ENCODE peak calls at places on chromosomes 3 and 15, in five cellular contexts. V is lower lobe of right lung, X is A549, H is activated B cell treated with CpG ODN at 0.5 μM for 24 hours, Z is foreskin fibroblast. Y is an unnamed sample.

GRCh38 chr3:120875989-120876388 is 32.0 kb upstream of the STXBP5L start:
- DNase-seq in V (no peak), H (no peak), X (no peak), Z (no peak), Y (no peak)

GRCh38 chr15:100190675-100191074 is 151.1 kb downstream of the ADAMTS17 start:
- DNase-seq in V (no peak), X (no peak), Z (no peak), H (no peak), Y (no peak)

GRCh38 chr3:17175187-17175839 is 290.6 kb downstream of the PLCL2 start:
- DNase-seq in H (no peak), X (no peak), V (no peak), Z (peak; percentile 86), Y (no peak)

GRCh38 chr15:63135804-63136203 is 14.1 kb downstream of the LACTB start:
- DNase-seq in V (no peak), X (peak; percentile 36), Z (peak; percentile 86), H (no peak), Y (no peak)

GRCh38 chr15:35078221-35078915 is 6.7 kb downstream of the NANOGP8 start:
- DNase-seq in V (no peak), H (no peak), X (peak; percentile 75), Z (peak; percentile 74), Y (peak; percentile 0)

GRCh38 chr15:83061680-83062079 is 5.4 kb downstream of the BTBD1 start:
- DNase-seq in X (no peak), H (no peak), V (no peak), Z (peak; percentile 50), Y (no peak)

GRCh38 chr3:134432236-134432635 is 53.5 kb downstream of the ANAPC13 start:
- DNase-seq in V (no peak), Z (no peak), X (no peak), H (no peak), Y (peak; percentile 22)

GRCh38 chr3:185225523-185225922 is 28.3 kb downstream of the EHHADH start:
- DNase-seq in H (no peak), Z (peak; percentile 73), V (no peak), X (no peak), Y (no peak)

GRCh38 chr15:67843571-67844387 is 3.9 kb upstream of the RNU6-1 start:
- DNase-seq in Z (peak; percentile 55), H (no peak), V (no peak), X (no peak), Y (no peak)

GRCh38 chr3:14133188-14133800 is 8.4 kb downstream of the TMEM43 start:
- DNase-seq in H (no peak), Z (no peak), V (no peak), X (no peak), Y (no peak)

GRCh38 chr15:85746641-85747040 is 48.1 kb downstream of the KLHL25 start:
- DNase-seq in X (no peak), V (no peak), Z (no peak), H (no peak), Y (no peak)

GRCh38 chr3:170322501-170323328 is 34.8 kb upstream of the SKIL start:
- DNase-seq in X (no peak), V (no peak), H (no peak), Z (no peak), Y (no peak)

GRCh38 chr15:78282324-78282723 is 17.1 kb downstream of the SKIC8 start:
- DNase-seq in X (no peak), H (no peak), V (no peak), Z (peak; percentile 83), Y (no peak)

GRCh38 chr3:48503406-48504050 is 446 bp downstream of the SHISA5 start:
- DNase-seq in X (no peak), H (no peak), Z (peak; percentile 75), V (peak; percentile 53), Y (no peak)

GRCh38 chr15:58669108-58669507 is 80.4 kb downstream of the ADAM10 start:
- DNase-seq in Z (peak; percentile 20), H (no peak), V (no peak), X (no peak), Y (no peak)

GRCh38 chr3:98541695-98542094 is 9.9 kb downstream of the GPR15 start:
- DNase-seq in Z (no peak), X (no peak), V (no peak), H (no peak), Y (no peak)

GRCh38 chr3:49661281-49661680 is 12.9 kb upstream of the APEH start:
- DNase-seq in Z (no peak), V (no peak), X (peak; percentile 9), H (no peak), Y (no peak)

GRCh38 chr3:9067352-9067975 is 104.2 kb upstream of the RAD18 start:
- DNase-seq in H (no peak), Z (peak; percentile 78), X (peak; percentile 66), V (no peak), Y (peak; percentile 11)

GRCh38 chr15:51312754-51313390 is 25.5 kb downstream of the CYP19A1 start:
- DNase-seq in Z (peak; percentile 62), X (no peak), H (no peak), V (no peak), Y (no peak)

GRCh38 chr15:26864664-26865191 is 2.1 kb upstream of the GABRA5 start:
- DNase-seq in V (no peak), X (peak; percentile 85), H (no peak), Z (peak; percentile 43), Y (no peak)

GRCh38 chr3:168047190-168047795 is 48.4 kb downstream of the GOLIM4 start:
- DNase-seq in Z (peak; percentile 83), V (no peak), H (no peak), X (peak; percentile 74), Y (peak; percentile 81)

GRCh38 chr15:77014137-77015081 is 19.5 kb downstream of the PSTPIP1 start:
- DNase-seq in Z (no peak), X (no peak), V (peak; percentile 76), H (peak; percentile 40), Y (no peak)

GRCh38 chr15:67132276-67132675 is 66.9 kb downstream of the SMAD3 start:
- DNase-seq in Z (no peak), H (no peak), V (no peak), X (no peak), Y (no peak)

GRCh38 chr3:81684739-81685395 is 76.6 kb downstream of the GBE1 start:
- DNase-seq in Z (peak; percentile 41), V (no peak), H (no peak), X (peak; percentile 38), Y (no peak)